ENCODE peak calls at places on chromosomes 2 and 18, in six cellular contexts. L is progenitor cell of endocrine pancreas; X is breast epithelium; H is CD8-positive, alpha-beta T cell; C is epithelial cell of esophagus; Z is Calu3. Y is an unnamed sample.
A peak's percentile ranks its signal among the peaks of the same experiment; 100 is the strongest.

GRCh38 chr2:156511112-156511511 is 74.9 kb downstream of the GPD2 start:
- DNase-seq in L (no peak), X (no peak), H (no peak), C (no peak), Z (no peak), Y (no peak)

GRCh38 chr18:9900699-9901098 is 13.1 kb upstream of the VAPA start:
- DNase-seq in L (no peak), X (no peak), H (no peak), C (no peak), Z (no peak), Y (no peak)

GRCh38 chr2:72028996-72029395 is 118.7 kb downstream of the CYP26B1 start:
- DNase-seq in L (peak; percentile 6), X (no peak), H (no peak), C (no peak), Z (no peak), Y (peak; percentile 0)

GRCh38 chr2:161316686-161317085 is 8.5 kb downstream of the PSMD14 start:
- DNase-seq in L (no peak), X (no peak), H (no peak), C (no peak), Z (no peak), Y (no peak)

GRCh38 chr2:117618607-117619006 is 195.9 kb upstream of the DDX18 start:
- DNase-seq in L (no peak), X (no peak), H (no peak), C (no peak), Z (no peak), Y (no peak)

GRCh38 chr2:71150082-71150816 is 19.8 kb downstream of the MPHOSPH10 start:
- DNase-seq in L (no peak), X (no peak), H (no peak), C (peak; percentile 15), Z (no peak), Y (no peak)

GRCh38 chr2:231715988-231716616 is 7.8 kb downstream of the PTMA start:
- DNase-seq in L (no peak), X (no peak), H (no peak), C (no peak), Z (no peak), Y (no peak)

GRCh38 chr18:26005950-26006349 is 84.5 kb downstream of the SS18 start:
- DNase-seq in L (no peak), X (no peak), H (no peak), C (no peak), Z (no peak), Y (no peak)

GRCh38 chr2:32553829-32554432 is 73.9 kb upstream of the TTC27 start:
- DNase-seq in L (no peak), X (no peak), H (no peak), C (peak; percentile 50), Z (peak; percentile 2), Y (no peak)

GRCh38 chr2:188969236-188970032 is 4.7 kb upstream of the COL3A1 start:
- DNase-seq in L (no peak), X (no peak), H (no peak), C (no peak), Z (no peak), Y (no peak)

GRCh38 chr18:42231796-42232195 is 276.8 kb downstream of the PIK3C3 start:
- DNase-seq in L (no peak), X (no peak), H (no peak), C (no peak), Z (no peak), Y (no peak)

GRCh38 chr2:45728458-45728942 is 77.0 kb downstream of the PRKCE start:
- DNase-seq in L (no peak), X (no peak), H (no peak), C (no peak), Z (no peak), Y (no peak)

GRCh38 chr2:71243548-71244301 is 16.8 kb upstream of the PAIP2B start:
- DNase-seq in L (no peak), X (no peak), H (no peak), C (no peak), Z (no peak), Y (no peak)

GRCh38 chr2:67476808-67477790 is 80.0 kb downstream of the ETAA1 start:
- DNase-seq in L (no peak), X (no peak), H (no peak), C (peak; percentile 69), Z (peak; percentile 6), Y (no peak)

GRCh38 chr2:10252202-10252601 is 50.5 kb upstream of the HPCAL1 start:
- DNase-seq in L (no peak), X (no peak), H (no peak), C (peak; percentile 14), Z (no peak), Y (no peak)

GRCh38 chr2:47033102-47033880 is 117.7 kb upstream of the MCFD2 start:
- DNase-seq in L (no peak), X (no peak), H (no peak), C (no peak), Z (peak; percentile 44), Y (no peak)

GRCh38 chr2:220687231-220687843 is 884.8 kb downstream of the EPHA4 start:
- DNase-seq in L (peak; percentile 54), X (peak; percentile 61), H (peak; percentile 59), C (peak; percentile 67), Z (peak; percentile 75), Y (peak; percentile 68)

GRCh38 chr2:239429473-239430350 is 28.9 kb upstream of the HDAC4 start:
- DNase-seq in L (no peak), X (no peak), H (no peak), C (no peak), Z (no peak), Y (no peak)

GRCh38 chr2:235485362-235485761 is 8.5 kb upstream of the AGAP1 start:
- DNase-seq in L (no peak), X (no peak), H (no peak), C (no peak), Z (no peak), Y (no peak)

GRCh38 chr2:31940920-31941319 is 69.9 kb downstream of the MEMO1 start:
- DNase-seq in L (no peak), X (no peak), H (no peak), C (peak; percentile 80), Z (no peak), Y (no peak)

GRCh38 chr18:43596106-43596712 is 318.9 kb upstream of the SYT4 start:
- DNase-seq in L (no peak), X (no peak), H (no peak), C (peak; percentile 48), Z (no peak), Y (no peak)

GRCh38 chr2:74917702-74918619 is 40.5 kb upstream of the POLE4 start:
- DNase-seq in L (no peak), X (no peak), H (no peak), C (peak; percentile 84), Z (peak; percentile 22), Y (no peak)

GRCh38 chr18:11591957-11592356 is 17.4 kb upstream of the SLC35G4 start:
- DNase-seq in L (no peak), X (no peak), H (no peak), C (no peak), Z (no peak), Y (no peak)
- TF ChIP-seq CTCF in L (no peak), X (no peak), H (no peak), C (no peak), Z (no peak), Y (no peak)

DNA sequence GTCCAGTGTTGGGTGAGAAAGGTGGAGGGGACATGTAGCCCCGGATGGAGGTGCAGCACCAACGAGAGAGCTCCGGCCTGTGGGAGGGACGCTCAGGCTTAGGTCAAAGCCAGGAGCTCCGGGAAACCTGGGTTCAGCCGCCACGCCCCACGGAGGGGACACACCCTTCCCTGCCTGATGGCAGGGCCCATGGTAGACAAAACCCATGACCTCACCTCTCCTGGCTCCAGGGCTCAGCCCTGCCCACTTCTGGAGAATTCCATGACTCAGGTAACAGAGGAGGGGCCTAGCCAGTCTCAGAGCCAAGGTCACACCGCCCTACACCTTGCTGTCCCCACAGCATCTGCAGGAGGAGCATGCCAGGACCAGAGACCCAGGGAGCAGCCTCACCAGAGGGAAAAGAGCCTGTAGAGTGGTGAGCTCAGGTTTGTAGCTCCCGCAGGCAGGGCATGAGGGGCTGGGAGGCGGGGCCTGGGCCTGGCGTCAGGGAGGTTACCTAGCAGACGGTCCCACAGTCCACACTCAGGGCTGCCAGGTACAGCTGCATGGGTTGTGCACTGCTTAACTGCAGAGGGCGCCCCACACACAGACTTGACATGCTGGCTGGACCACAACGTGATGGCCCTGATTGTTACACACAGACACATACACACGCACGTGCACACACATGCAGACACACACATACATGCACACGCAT is 70.8 kb upstream of the SMAD7 start:
- DNase-seq in L (peak; percentile 35), X (peak; percentile 77), H (peak; percentile 28), C (peak; percentile 93), Z (peak; percentile 85), Y (no peak)
- TF ChIP-seq CTCF in L (peak; percentile 54), X (peak; percentile 15), H (no peak), C (peak; percentile 39), Z (peak; percentile 61), Y (peak; percentile 54)

GRCh38 chr18:292271-292670 is 24.4 kb upstream of the THOC1 start:
- DNase-seq in L (no peak), X (no peak), H (no peak), C (no peak), Z (no peak), Y (no peak)
- TF ChIP-seq CTCF in L (peak; percentile 12), X (no peak), H (no peak), C (no peak), Z (no peak), Y (no peak)

GRCh38 chr2:61969376-61969775 is 63.9 kb downstream of the COMMD1 start:
- DNase-seq in L (no peak), X (no peak), H (no peak), C (peak; percentile 57), Z (no peak), Y (no peak)

GRCh38 chr2:61970807-61971556 is 65.5 kb downstream of the COMMD1 start:
- DNase-seq in L (no peak), X (no peak), H (no peak), C (peak; percentile 49), Z (peak; percentile 31), Y (no peak)

GRCh38 chr2:61967262-61967661 is 61.8 kb downstream of the COMMD1 start:
- DNase-seq in L (no peak), X (no peak), H (no peak), C (no peak), Z (no peak), Y (no peak)

GRCh38 chr2:61962095-61962984 is 56.9 kb downstream of the COMMD1 start:
- DNase-seq in L (no peak), X (no peak), H (no peak), C (no peak), Z (no peak), Y (no peak)

GRCh38 chr2:61966087-61966727 is 60.7 kb downstream of the COMMD1 start:
- DNase-seq in L (no peak), X (no peak), H (no peak), C (no peak), Z (no peak), Y (no peak)
- TF ChIP-seq CTCF in L (no peak), X (no peak), H (no peak), C (no peak), Z (no peak), Y (no peak)

GRCh38 chr18:49966090-49966489 is 152.8 kb upstream of the ACAA2 start:
- DNase-seq in L (no peak), X (no peak), H (no peak), C (no peak), Z (peak; percentile 10), Y (no peak)
- TF ChIP-seq CTCF in L (no peak), X (no peak), H (no peak), C (no peak), Z (no peak), Y (no peak)